ENCODE peak calls at places on chromosomes 12 and 14, in eight cellular contexts. One of them, this sample, is unnamed.
A peak's percentile ranks its signal among the peaks of the same experiment; 100 is the strongest.

GRCh38 chr12:51080136-51080535 is 3.3 kb downstream of the CSRNP2 start:
- DNase-seq in fibroblast of gingiva: no peak
- DNase-seq in HCEC 1CT: no peak
- DNase-seq in GM23248: no peak
- DNase-seq in T-cell: no peak
- DNase-seq in GM06990: no peak
- DNase-seq in bronchial epithelial cell: no peak
- DNase-seq in activated T-cell treated with anti-CD3 and anti-CD28 coated beads, Interleukin-2, amount 50 U/mL, for 72 hours: no peak
- DNase-seq in this sample: no peak

GRCh38 chr14:104876251-104876699 is 11.2 kb downstream of the CEP170B start:
- DNase-seq in bronchial epithelial cell: no peak
- DNase-seq in activated T-cell treated with anti-CD3 and anti-CD28 coated beads, Interleukin-2, amount 50 U/mL, for 72 hours: peak; percentile 58
- DNase-seq in T-cell: no peak
- DNase-seq in HCEC 1CT: peak; percentile 37
- DNase-seq in GM23248: peak; percentile 72
- DNase-seq in fibroblast of gingiva: no peak
- DNase-seq in GM06990: no peak
- DNase-seq in this sample: peak; percentile 31

GRCh38 chr12:11998944-11999315 is 71.8 kb upstream of the BCL2L14 start:
- DNase-seq in GM23248: peak; percentile 53
- DNase-seq in bronchial epithelial cell: no peak
- DNase-seq in T-cell: no peak
- DNase-seq in GM06990: no peak
- DNase-seq in activated T-cell treated with anti-CD3 and anti-CD28 coated beads, Interleukin-2, amount 50 U/mL, for 72 hours: no peak
- DNase-seq in HCEC 1CT: no peak
- DNase-seq in fibroblast of gingiva: no peak
- DNase-seq in this sample: no peak

GRCh38 chr14:73755434-73756014 is 41.3 kb upstream of the PNMA1 start:
- DNase-seq in bronchial epithelial cell: peak; percentile 73
- DNase-seq in GM23248: peak; percentile 54
- DNase-seq in fibroblast of gingiva: no peak
- DNase-seq in GM06990: no peak
- DNase-seq in HCEC 1CT: no peak
- DNase-seq in T-cell: no peak
- DNase-seq in activated T-cell treated with anti-CD3 and anti-CD28 coated beads, Interleukin-2, amount 50 U/mL, for 72 hours: no peak
- DNase-seq in this sample: no peak

GRCh38 chr14:45426685-45427282 is 173.8 kb upstream of the MIS18BP1 start:
- DNase-seq in fibroblast of gingiva: peak; percentile 3
- DNase-seq in GM06990: no peak
- DNase-seq in T-cell: no peak
- DNase-seq in activated T-cell treated with anti-CD3 and anti-CD28 coated beads, Interleukin-2, amount 50 U/mL, for 72 hours: peak; percentile 1
- DNase-seq in bronchial epithelial cell: peak; percentile 50
- DNase-seq in HCEC 1CT: peak; percentile 27
- DNase-seq in GM23248: peak; percentile 49
- DNase-seq in this sample: peak; percentile 20

GRCh38 chr12:130456375-130457199 is 118.9 kb downstream of the PIWIL1 start:
- DNase-seq in bronchial epithelial cell: no peak
- DNase-seq in activated T-cell treated with anti-CD3 and anti-CD28 coated beads, Interleukin-2, amount 50 U/mL, for 72 hours: no peak
- DNase-seq in GM23248: peak; percentile 1
- DNase-seq in GM06990: no peak
- DNase-seq in HCEC 1CT: no peak
- DNase-seq in fibroblast of gingiva: no peak
- DNase-seq in T-cell: no peak
- DNase-seq in this sample: no peak

GRCh38 chr14:95444132-95445129 is 72.0 kb downstream of the SYNE3 start:
- DNase-seq in bronchial epithelial cell: no peak
- DNase-seq in HCEC 1CT: no peak
- DNase-seq in activated T-cell treated with anti-CD3 and anti-CD28 coated beads, Interleukin-2, amount 50 U/mL, for 72 hours: no peak
- DNase-seq in GM23248: no peak
- DNase-seq in GM06990: no peak
- DNase-seq in fibroblast of gingiva: no peak
- DNase-seq in T-cell: no peak
- DNase-seq in this sample: no peak

GRCh38 chr14:105483300-105484068 is 3.2 kb upstream of the CRIP1 start:
- DNase-seq in GM23248: no peak
- DNase-seq in GM06990: no peak
- DNase-seq in fibroblast of gingiva: no peak
- DNase-seq in bronchial epithelial cell: no peak
- DNase-seq in HCEC 1CT: no peak
- DNase-seq in T-cell: no peak
- DNase-seq in activated T-cell treated with anti-CD3 and anti-CD28 coated beads, Interleukin-2, amount 50 U/mL, for 72 hours: no peak
- DNase-seq in this sample: no peak

GRCh38 chr14:59870277-59871165 is at the start of gene RTN1:
- DNase-seq in HCEC 1CT: peak; percentile 51
- DNase-seq in T-cell: peak; percentile 5
- DNase-seq in activated T-cell treated with anti-CD3 and anti-CD28 coated beads, Interleukin-2, amount 50 U/mL, for 72 hours: peak; percentile 24
- DNase-seq in GM23248: peak; percentile 53
- DNase-seq in GM06990: peak; percentile 24
- DNase-seq in fibroblast of gingiva: peak; percentile 25
- DNase-seq in bronchial epithelial cell: peak; percentile 20
- DNase-seq in this sample: no peak

GRCh38 chr14:68346540-68347232 is 446.2 kb downstream of the ZFP36L1 start:
- DNase-seq in activated T-cell treated with anti-CD3 and anti-CD28 coated beads, Interleukin-2, amount 50 U/mL, for 72 hours: no peak
- DNase-seq in bronchial epithelial cell: no peak
- DNase-seq in fibroblast of gingiva: no peak
- DNase-seq in GM23248: no peak
- DNase-seq in HCEC 1CT: no peak
- DNase-seq in T-cell: no peak
- DNase-seq in GM06990: no peak
- DNase-seq in this sample: no peak

GRCh38 chr14:65173973-65174693 is 71.8 kb upstream of the MAX start:
- DNase-seq in activated T-cell treated with anti-CD3 and anti-CD28 coated beads, Interleukin-2, amount 50 U/mL, for 72 hours: no peak
- DNase-seq in T-cell: no peak
- DNase-seq in fibroblast of gingiva: no peak
- DNase-seq in GM23248: no peak
- DNase-seq in GM06990: no peak
- DNase-seq in bronchial epithelial cell: no peak
- DNase-seq in HCEC 1CT: no peak
- DNase-seq in this sample: no peak

GRCh38 chr14:101962503-101962874 is 1.9 kb upstream of the DYNC1H1 start:
- DNase-seq in bronchial epithelial cell: peak; percentile 72
- DNase-seq in GM23248: peak; percentile 91
- DNase-seq in HCEC 1CT: peak; percentile 89
- DNase-seq in T-cell: no peak
- DNase-seq in fibroblast of gingiva: peak; percentile 82
- DNase-seq in activated T-cell treated with anti-CD3 and anti-CD28 coated beads, Interleukin-2, amount 50 U/mL, for 72 hours: no peak
- DNase-seq in GM06990: no peak
- DNase-seq in this sample: no peak

GRCh38 chr12:79547044-79547734 is 143.6 kb downstream of the PAWR start:
- DNase-seq in GM23248: peak; percentile 89
- DNase-seq in HCEC 1CT: peak; percentile 56
- DNase-seq in GM06990: no peak
- DNase-seq in T-cell: no peak
- DNase-seq in bronchial epithelial cell: peak; percentile 98
- DNase-seq in fibroblast of gingiva: peak; percentile 63
- DNase-seq in activated T-cell treated with anti-CD3 and anti-CD28 coated beads, Interleukin-2, amount 50 U/mL, for 72 hours: no peak
- DNase-seq in this sample: no peak

GRCh38 chr12:80045594-80045993 is 53.7 kb upstream of the OTOGL start:
- DNase-seq in fibroblast of gingiva: peak; percentile 21
- DNase-seq in GM23248: peak; percentile 89
- DNase-seq in T-cell: no peak
- DNase-seq in HCEC 1CT: peak; percentile 91
- DNase-seq in bronchial epithelial cell: peak; percentile 95
- DNase-seq in GM06990: no peak
- DNase-seq in activated T-cell treated with anti-CD3 and anti-CD28 coated beads, Interleukin-2, amount 50 U/mL, for 72 hours: no peak
- DNase-seq in this sample: no peak

GRCh38 chr14:29637406-29637805 is 290.2 kb downstream of the PRKD1 start:
- DNase-seq in activated T-cell treated with anti-CD3 and anti-CD28 coated beads, Interleukin-2, amount 50 U/mL, for 72 hours: no peak
- DNase-seq in T-cell: no peak
- DNase-seq in bronchial epithelial cell: peak; percentile 11
- DNase-seq in HCEC 1CT: peak; percentile 25
- DNase-seq in fibroblast of gingiva: peak; percentile 78
- DNase-seq in GM06990: no peak
- DNase-seq in GM23248: peak; percentile 42
- DNase-seq in this sample: no peak

GRCh38 chr12:1593232-1594044 is 943 bp downstream of the FBXL14 start:
- DNase-seq in GM06990: peak; percentile 78
- DNase-seq in T-cell: peak; percentile 55
- DNase-seq in GM23248: peak; percentile 68
- DNase-seq in HCEC 1CT: peak; percentile 31
- DNase-seq in activated T-cell treated with anti-CD3 and anti-CD28 coated beads, Interleukin-2, amount 50 U/mL, for 72 hours: peak; percentile 52
- DNase-seq in fibroblast of gingiva: no peak
- DNase-seq in bronchial epithelial cell: peak; percentile 26
- DNase-seq in this sample: no peak

GRCh38 chr14:59274991-59275391 is 86.5 kb downstream of the DAAM1 start:
- DNase-seq in GM06990: peak; percentile 37
- DNase-seq in fibroblast of gingiva: no peak
- DNase-seq in HCEC 1CT: no peak
- DNase-seq in bronchial epithelial cell: peak; percentile 63
- DNase-seq in T-cell: no peak
- DNase-seq in GM23248: no peak
- DNase-seq in activated T-cell treated with anti-CD3 and anti-CD28 coated beads, Interleukin-2, amount 50 U/mL, for 72 hours: no peak
- DNase-seq in this sample: no peak

GRCh38 chr12:56634837-56635538 is 4.9 kb upstream of the BAZ2A start:
- DNase-seq in T-cell: peak; percentile 55
- DNase-seq in bronchial epithelial cell: peak; percentile 86
- DNase-seq in GM23248: peak; percentile 88
- DNase-seq in HCEC 1CT: peak; percentile 92
- DNase-seq in activated T-cell treated with anti-CD3 and anti-CD28 coated beads, Interleukin-2, amount 50 U/mL, for 72 hours: peak; percentile 82
- DNase-seq in GM06990: peak; percentile 84
- DNase-seq in fibroblast of gingiva: peak; percentile 74
- DNase-seq in this sample: peak; percentile 73

GRCh38 chr14:61607570-61608244 is 87.6 kb upstream of the HIF1A start:
- DNase-seq in activated T-cell treated with anti-CD3 and anti-CD28 coated beads, Interleukin-2, amount 50 U/mL, for 72 hours: no peak
- DNase-seq in fibroblast of gingiva: no peak
- DNase-seq in HCEC 1CT: no peak
- DNase-seq in GM23248: no peak
- DNase-seq in bronchial epithelial cell: no peak
- DNase-seq in GM06990: no peak
- DNase-seq in T-cell: no peak
- DNase-seq in this sample: no peak

GRCh38 chr12:61891632-61892031 is 368.6 kb upstream of the USP15 start:
- DNase-seq in HCEC 1CT: no peak
- DNase-seq in activated T-cell treated with anti-CD3 and anti-CD28 coated beads, Interleukin-2, amount 50 U/mL, for 72 hours: no peak
- DNase-seq in GM23248: peak; percentile 9
- DNase-seq in GM06990: no peak
- DNase-seq in T-cell: no peak
- DNase-seq in bronchial epithelial cell: no peak
- DNase-seq in fibroblast of gingiva: no peak
- DNase-seq in this sample: no peak

GRCh38 chr14:74240794-74241610 is 1.8 kb downstream of the VSX2 start:
- DNase-seq in activated T-cell treated with anti-CD3 and anti-CD28 coated beads, Interleukin-2, amount 50 U/mL, for 72 hours: peak; percentile 21
- DNase-seq in fibroblast of gingiva: no peak
- DNase-seq in HCEC 1CT: no peak
- DNase-seq in GM06990: no peak
- DNase-seq in bronchial epithelial cell: no peak
- DNase-seq in GM23248: peak; percentile 41
- DNase-seq in T-cell: no peak
- DNase-seq in this sample: no peak